ENCODE peak calls at places on chromosomes 5 and 9, in four cellular contexts. One of them, this sample, is unnamed.
A peak's percentile ranks its signal among the peaks of the same experiment; 100 is the strongest.

GRCh38 chr5:142053434-142054253 is 40.8 kb upstream of the GNPDA1 start:
- DNase-seq in WTC11: no peak
- DNase-seq in HepG2: no peak
- DNase-seq in K562: no peak
- DNase-seq in this sample: no peak

GRCh38 chr9:131096490-131097258 is at the start of gene AIF1L:
- DNase-seq in WTC11: peak; percentile 93
- DNase-seq in HepG2: no peak
- DNase-seq in K562: peak; percentile 88
- DNase-seq in this sample: peak; percentile 57

GRCh38 chr5:9670371-9670770 is 40.2 kb upstream of the TAS2R1 start:
- DNase-seq in WTC11: no peak
- DNase-seq in HepG2: no peak
- DNase-seq in K562: no peak
- DNase-seq in this sample: no peak

GRCh38 chr9:113579270-113580040 is 115.9 kb downstream of the RGS3 start:
- DNase-seq in WTC11: no peak
- DNase-seq in HepG2: no peak
- DNase-seq in K562: no peak
- DNase-seq in this sample: no peak

GRCh38 chr9:22165144-22165543 is 156.0 kb upstream of the CDKN2B start:
- DNase-seq in WTC11: no peak
- DNase-seq in HepG2: no peak
- DNase-seq in K562: no peak
- DNase-seq in this sample: no peak

GRCh38 chr9:91346644-91347043 is 15.1 kb downstream of the AUH start:
- DNase-seq in WTC11: no peak
- DNase-seq in HepG2: no peak
- DNase-seq in K562: no peak
- DNase-seq in this sample: no peak

GRCh38 chr9:13719981-13720380 is 440.5 kb upstream of the MPDZ start:
- DNase-seq in WTC11: no peak
- DNase-seq in HepG2: no peak
- DNase-seq in K562: no peak
- DNase-seq in this sample: no peak

GRCh38 chr5:148697177-148697820 is 43.0 kb upstream of the HTR4 start:
- DNase-seq in WTC11: no peak
- DNase-seq in HepG2: no peak
- DNase-seq in K562: peak; percentile 60
- DNase-seq in this sample: no peak

GRCh38 chr5:42656661-42657035 is 100.0 kb upstream of the CCDC152 start:
- DNase-seq in WTC11: no peak
- DNase-seq in HepG2: no peak
- DNase-seq in K562: no peak
- DNase-seq in this sample: no peak

GRCh38 chr5:151156732-151157402 is 712 bp downstream of the ANXA6 start:
- DNase-seq in WTC11: peak; percentile 33
- DNase-seq in HepG2: no peak
- DNase-seq in K562: no peak
- DNase-seq in this sample: peak; percentile 25

GRCh38 chr9:9730174-9730573 is 882.6 kb downstream of the PTPRD start:
- DNase-seq in WTC11: no peak
- DNase-seq in HepG2: no peak
- DNase-seq in K562: no peak
- DNase-seq in this sample: no peak

GRCh38 chr9:7241694-7242093 is 483.9 kb downstream of the KDM4C start:
- DNase-seq in WTC11: no peak
- DNase-seq in HepG2: no peak
- DNase-seq in K562: no peak
- DNase-seq in this sample: no peak

GRCh38 chr5:133864711-133865110 is 103.7 kb downstream of the C5orf15 start:
- DNase-seq in WTC11: no peak
- DNase-seq in HepG2: no peak
- DNase-seq in K562: no peak
- DNase-seq in this sample: no peak

GRCh38 chr5:37539459-37539858 is 160.3 kb downstream of the WDR70 start:
- DNase-seq in WTC11: no peak
- DNase-seq in HepG2: no peak
- DNase-seq in K562: no peak
- DNase-seq in this sample: no peak

GRCh38 chr5:59716029-59716428 is 177.5 kb downstream of the PDE4D start:
- DNase-seq in WTC11: no peak
- DNase-seq in HepG2: no peak
- DNase-seq in K562: no peak
- DNase-seq in this sample: no peak

GRCh38 chr9:21137020-21137419 is 4.6 kb downstream of the IFNW1 start:
- DNase-seq in WTC11: no peak
- DNase-seq in HepG2: no peak
- DNase-seq in K562: no peak
- DNase-seq in this sample: no peak

GRCh38 chr9:36781532-36781931 is 208.8 kb downstream of the MELK start:
- DNase-seq in WTC11: no peak
- DNase-seq in HepG2: peak; percentile 18
- DNase-seq in K562: no peak
- DNase-seq in this sample: no peak

GRCh38 chr5:154712518-154713437 is 42.4 kb upstream of the LARP1 start:
- DNase-seq in WTC11: peak; percentile 82
- DNase-seq in HepG2: no peak
- DNase-seq in K562: no peak
- DNase-seq in this sample: no peak

GRCh38 chr9:89642789-89643188 is 38.0 kb downstream of the GADD45G start:
- DNase-seq in WTC11: no peak
- DNase-seq in HepG2: no peak
- DNase-seq in K562: no peak
- DNase-seq in this sample: no peak

GRCh38 chr5:102764381-102765005 is 9.4 kb downstream of the PAM start:
- DNase-seq in WTC11: no peak
- DNase-seq in HepG2: no peak
- DNase-seq in K562: no peak
- DNase-seq in this sample: no peak

GRCh38 chr5:102760815-102761214 is 5.7 kb downstream of the PAM start:
- DNase-seq in WTC11: no peak
- DNase-seq in HepG2: no peak
- DNase-seq in K562: no peak
- DNase-seq in this sample: no peak

GRCh38 chr5:102762095-102762534 is 7.0 kb downstream of the PAM start:
- DNase-seq in WTC11: no peak
- DNase-seq in HepG2: no peak
- DNase-seq in K562: no peak
- DNase-seq in this sample: no peak

GRCh38 chr5:102763734-102764133 is 8.6 kb downstream of the PAM start:
- DNase-seq in WTC11: no peak
- DNase-seq in HepG2: no peak
- DNase-seq in K562: no peak
- DNase-seq in this sample: no peak

DNA sequence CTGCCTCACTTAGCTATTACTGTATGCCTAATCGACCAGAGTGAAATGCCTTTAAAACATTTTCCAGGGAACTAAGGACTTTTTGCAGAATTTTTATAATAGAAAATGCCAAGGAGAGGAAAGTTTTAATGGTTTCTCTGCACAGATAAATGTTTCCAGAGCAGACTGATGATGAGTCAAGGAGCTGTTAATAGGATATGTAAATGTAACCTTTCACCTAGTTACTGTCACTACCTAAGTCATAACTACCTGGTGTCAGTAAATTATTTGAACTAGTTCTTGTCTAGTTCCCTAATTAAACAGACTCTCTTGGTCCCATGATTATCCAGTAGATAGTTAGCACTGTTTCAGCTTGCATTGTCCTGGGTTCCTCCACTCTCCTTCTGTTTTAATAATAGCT is 7.7 kb downstream of the PAM start:
- DNase-seq in WTC11: no peak
- DNase-seq in HepG2: no peak
- DNase-seq in K562: no peak
- DNase-seq in this sample: no peak
- TF ChIP-seq SP1 in WTC11: no peak
- TF ChIP-seq SP1 in HepG2: no peak
- TF ChIP-seq SP1 in K562: no peak
- TF ChIP-seq SP1 in this sample: no peak

GRCh38 chr5:57349214-57349613 is 133.4 kb downstream of the ACTBL2 start:
- DNase-seq in WTC11: no peak
- DNase-seq in HepG2: no peak
- DNase-seq in K562: no peak
- DNase-seq in this sample: no peak
- TF ChIP-seq ELF4 in WTC11: no peak
- TF ChIP-seq ELF4 in HepG2: no peak
- TF ChIP-seq ELF4 in K562: no peak
- TF ChIP-seq ELF4 in this sample: no peak

DNA sequence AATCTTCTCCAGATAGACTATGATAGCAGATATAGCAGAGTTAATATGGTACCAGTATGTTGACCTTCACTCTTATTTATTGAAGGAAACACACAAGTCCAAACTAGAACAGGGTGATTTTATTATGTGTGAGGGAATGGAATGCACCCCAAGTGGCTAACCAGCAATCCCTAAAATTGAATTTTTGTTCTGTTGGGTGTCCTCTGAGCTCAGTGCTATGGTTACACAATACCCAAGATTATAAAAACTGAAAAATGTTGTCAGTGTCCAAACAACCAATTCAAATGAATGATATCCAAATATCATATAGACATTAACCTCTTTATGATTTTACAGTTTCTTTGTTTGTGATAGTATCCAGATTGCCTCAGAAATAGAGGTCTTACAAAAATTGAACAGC is 60.9 kb downstream of the NNT start:
- DNase-seq in WTC11: no peak
- DNase-seq in HepG2: no peak
- DNase-seq in K562: no peak
- DNase-seq in this sample: no peak
- TF ChIP-seq SP1 in WTC11: no peak
- TF ChIP-seq SP1 in HepG2: no peak
- TF ChIP-seq SP1 in K562: no peak
- TF ChIP-seq SP1 in this sample: no peak

GRCh38 chr9:124351672-124352468 is 63.4 kb downstream of the PSMB7 start:
- DNase-seq in WTC11: peak; percentile 7
- DNase-seq in HepG2: no peak
- DNase-seq in K562: no peak
- DNase-seq in this sample: no peak

GRCh38 chr9:124348831-124349230 is 66.4 kb downstream of the PSMB7 start:
- DNase-seq in WTC11: peak; percentile 5
- DNase-seq in HepG2: no peak
- DNase-seq in K562: no peak
- DNase-seq in this sample: no peak

GRCh38 chr9:124349267-124349666 is 66.0 kb downstream of the PSMB7 start:
- DNase-seq in WTC11: no peak
- DNase-seq in HepG2: no peak
- DNase-seq in K562: no peak
- DNase-seq in this sample: no peak

GRCh38 chr9:124349675-124350484 is 65.4 kb downstream of the PSMB7 start:
- DNase-seq in WTC11: peak; percentile 11
- DNase-seq in HepG2: no peak
- DNase-seq in K562: no peak
- DNase-seq in this sample: no peak

GRCh38 chr9:124350485-124351263 is 64.6 kb downstream of the PSMB7 start:
- DNase-seq in WTC11: peak; percentile 5
- DNase-seq in HepG2: peak; percentile 31
- DNase-seq in K562: no peak
- DNase-seq in this sample: no peak
- TF ChIP-seq ELF4 in WTC11: no peak
- TF ChIP-seq ELF4 in HepG2: no peak
- TF ChIP-seq ELF4 in K562: no peak
- TF ChIP-seq ELF4 in this sample: no peak

GRCh38 chr5:168219515-168220410 is 71.7 kb upstream of the WWC1 start:
- DNase-seq in WTC11: peak; percentile 59
- DNase-seq in HepG2: peak; percentile 60
- DNase-seq in K562: peak; percentile 72
- DNase-seq in this sample: peak; percentile 81
- TF ChIP-seq SP1 in WTC11: no peak
- TF ChIP-seq SP1 in HepG2: no peak
- TF ChIP-seq SP1 in K562: no peak
- TF ChIP-seq SP1 in this sample: no peak

GRCh38 chr9:88258012-88258411 is 119.7 kb upstream of the SPATA31C2 start:
- DNase-seq in WTC11: no peak
- DNase-seq in HepG2: no peak
- DNase-seq in K562: no peak
- DNase-seq in this sample: no peak
- TF ChIP-seq ELF4 in WTC11: no peak
- TF ChIP-seq ELF4 in HepG2: no peak
- TF ChIP-seq ELF4 in K562: no peak
- TF ChIP-seq ELF4 in this sample: no peak

DNA sequence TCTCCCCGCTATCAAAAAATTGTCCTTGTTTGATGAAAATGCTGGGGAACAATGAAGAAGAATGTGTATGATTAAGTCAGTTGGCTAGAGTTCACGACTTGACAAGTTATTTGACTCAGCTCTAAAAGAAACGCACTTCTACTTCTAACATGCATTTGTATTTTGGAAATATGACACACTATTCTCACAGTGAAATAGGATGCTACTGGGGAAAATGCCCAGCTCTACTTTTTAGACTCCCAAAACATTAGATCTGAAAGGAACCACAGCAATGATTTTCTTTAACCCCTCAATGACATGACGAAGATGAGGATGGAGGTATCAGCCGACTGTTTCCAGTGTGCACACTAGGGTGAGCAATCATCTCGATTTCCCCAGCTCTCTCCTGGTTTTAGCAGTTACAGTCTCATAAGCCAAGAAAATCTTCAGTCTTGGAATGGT is 83.6 kb upstream of the PCSK1 start:
- DNase-seq in WTC11: no peak
- DNase-seq in HepG2: no peak
- DNase-seq in K562: no peak
- DNase-seq in this sample: no peak
- TF ChIP-seq SP1 in WTC11: no peak
- TF ChIP-seq SP1 in HepG2: no peak
- TF ChIP-seq SP1 in K562: no peak
- TF ChIP-seq SP1 in this sample: no peak

GRCh38 chr5:135157421-135158314 is 123.6 kb upstream of the PITX1 start:
- DNase-seq in WTC11: no peak
- DNase-seq in HepG2: peak; percentile 93
- DNase-seq in K562: peak; percentile 43
- DNase-seq in this sample: no peak

GRCh38 chr5:135156715-135157404 is 122.8 kb upstream of the PITX1 start:
- DNase-seq in WTC11: no peak
- DNase-seq in HepG2: peak; percentile 98
- DNase-seq in K562: no peak
- DNase-seq in this sample: no peak

GRCh38 chr5:135159626-135160025 is 125.6 kb upstream of the PITX1 start:
- DNase-seq in WTC11: no peak
- DNase-seq in HepG2: no peak
- DNase-seq in K562: no peak
- DNase-seq in this sample: no peak

GRCh38 chr5:135158982-135159381 is 125.0 kb upstream of the PITX1 start:
- DNase-seq in WTC11: no peak
- DNase-seq in HepG2: peak; percentile 72
- DNase-seq in K562: peak; percentile 42
- DNase-seq in this sample: no peak

DNA sequence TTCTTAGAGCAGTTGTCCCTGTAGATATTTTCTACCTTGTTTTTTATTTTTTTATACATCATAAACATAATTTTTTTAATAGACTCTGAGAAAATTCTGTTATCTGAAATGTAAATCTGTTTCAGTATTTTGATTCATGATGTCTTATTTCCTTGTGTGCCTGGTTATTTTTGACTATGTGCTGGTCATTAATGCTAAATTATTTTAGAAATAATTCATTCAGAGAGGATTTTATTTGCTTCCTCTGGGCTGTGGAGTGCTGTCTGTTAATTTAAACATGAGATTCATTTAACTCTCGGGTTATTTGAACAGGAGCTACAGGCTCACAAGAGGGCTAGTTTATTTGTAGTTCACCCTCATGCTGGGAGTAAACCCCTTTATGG is 124.3 kb upstream of the PITX1 start:
- DNase-seq in WTC11: no peak
- DNase-seq in HepG2: no peak
- DNase-seq in K562: no peak
- DNase-seq in this sample: no peak
- TF ChIP-seq ELF4 in WTC11: no peak
- TF ChIP-seq ELF4 in HepG2: no peak
- TF ChIP-seq ELF4 in K562: no peak
- TF ChIP-seq ELF4 in this sample: no peak

This sample was measured in HEK293T.